ENCODE peak calls at places on chromosomes 4 and X, in seven cellular contexts. Z, O, X, B, S, E and F are unnamed samples.

GRCh38 chrX:143664302-143664701 is 28.4 kb upstream of the SLITRK4 start:
- DNase-seq in Z (no peak), B (peak; percentile 0), X (peak; percentile 1), S (no peak), E (peak; percentile 22), O (no peak), F (no peak)

GRCh38 chr4:141331534-141332358 is 111.1 kb downstream of the ZNF330 start:
- DNase-seq in Z (no peak), O (no peak), B (no peak), S (no peak), X (no peak), E (no peak), F (no peak)

GRCh38 chr4:87077834-87078585 is 142.4 kb downstream of the KLHL8 start:
- DNase-seq in B (no peak), O (no peak), X (no peak), S (no peak), Z (no peak), E (peak; percentile 42), F (no peak)

GRCh38 chr4:31360786-31361185 is 640.6 kb downstream of the PCDH7 start:
- DNase-seq in X (peak; percentile 77), O (no peak), Z (no peak), E (peak; percentile 99), B (no peak), S (no peak), F (no peak)

GRCh38 chr4:87911252-87911774 is 64.2 kb upstream of the SPP1 start:
- DNase-seq in X (no peak), O (no peak), Z (no peak), E (peak; percentile 10), S (no peak), B (no peak), F (no peak)

GRCh38 chrX:82333575-82333974 is 1131.7 kb downstream of the SH3BGRL start:
- DNase-seq in Z (no peak), X (no peak), B (no peak), E (no peak), O (no peak), S (no peak), F (no peak)

GRCh38 chr4:35793045-35793722 is 451.1 kb downstream of the ARAP2 start:
- DNase-seq in O (no peak), X (peak; percentile 19), B (no peak), Z (no peak), S (no peak), E (peak; percentile 2), F (no peak)

GRCh38 chrX:24245201-24245600 is 68.7 kb downstream of the SUPT20HL2 start:
- DNase-seq in E (peak; percentile 66), Z (no peak), X (peak; percentile 71), O (no peak), S (no peak), B (peak; percentile 76), F (no peak)